ENCODE peak calls at places on chromosomes 16 and 17, in ten cellular contexts. G is HTR-8/SVneo; I is CD8-positive, alpha-beta memory T cell; A is stimulated activated CD4-positive, alpha-beta T cell treated with anti-CD3 and anti-CD28 coated beads, Interleukin-1b, Interleukin-23, amount 100 ng/mL, for 24 hours; B is activated T-helper 1 cell treated with Interleukin-2 at 50 U/mL for 16 hours; U is posterior vena cava; R is ovary; E is CD4-positive, CD25-positive, alpha-beta regulatory T cell; S is COLO829; T is EH. H is an unnamed sample.

GRCh38 chr17:33661975-33662374 is 368.9 kb upstream of the ASIC2 start:
- DNase-seq in T (no peak), B (no peak), U (no peak), E (no peak), S (no peak), R (no peak), A (no peak), G (no peak), I (no peak), H (no peak)

GRCh38 chr17:2094891-2095535 is 40.1 kb downstream of the HIC1 start:
- DNase-seq in E (peak), S (no peak), U (peak), G (no peak), A (no peak), I (no peak), B (no peak), T (peak), R (no peak), H (no peak)

GRCh38 chr16:83200005-83200779 is 573.4 kb downstream of the CDH13 start:
- DNase-seq in U (no peak), E (no peak), A (no peak), R (no peak), G (no peak), S (no peak), B (no peak), T (peak), I (no peak), H (no peak)

GRCh38 chr17:78774456-78774855 is 7.6 kb downstream of the CYTH1 start:
- DNase-seq in T (no peak), B (no peak), I (peak), S (no peak), E (peak), U (no peak), G (no peak), A (no peak), R (no peak), H (no peak)

GRCh38 chr16:11781773-11782172 is 15.3 kb downstream of the ZC3H7A start:
- DNase-seq in I (no peak), B (no peak), G (no peak), U (no peak), A (no peak), R (no peak), E (no peak), T (peak), S (peak), H (no peak)

GRCh38 chr17:80860101-80860671 is 131.5 kb upstream of the CHMP6 start:
- DNase-seq in I (peak), B (no peak), U (peak), S (no peak), E (no peak), R (no peak), G (no peak), T (no peak), A (no peak), H (no peak)

GRCh38 chr17:4536742-4537411 is 18.3 kb downstream of the MYBBP1A start:
- DNase-seq in G (no peak), A (no peak), E (no peak), T (peak), U (peak), B (no peak), S (no peak), R (no peak), I (no peak), H (no peak)

GRCh38 chr17:4176803-4177472 is 33.9 kb downstream of the CYB5D2 start:
- DNase-seq in U (peak), G (no peak), I (no peak), A (no peak), B (no peak), S (no peak), E (no peak), R (no peak), T (no peak), H (no peak)

GRCh38 chr17:30576326-30576861 is 99.2 kb downstream of the GOSR1 start:
- DNase-seq in S (no peak), T (no peak), I (no peak), B (no peak), E (no peak), U (peak), A (no peak), G (no peak), R (no peak), H (no peak)

GRCh38 chr16:85605912-85606841 is 6.9 kb upstream of the GSE1 start:
- DNase-seq in R (no peak), I (no peak), U (no peak), B (no peak), E (no peak), G (no peak), A (no peak), S (no peak), T (no peak), H (no peak)

GRCh38 chr17:40846515-40847155 is 20.4 kb downstream of the KRT12 start:
- DNase-seq in E (no peak), I (no peak), T (peak), U (no peak), B (no peak), G (peak), A (no peak), R (no peak), S (no peak), H (no peak)